ENCODE peak calls at places on chromosomes 4 and X, in five cellular contexts. T, Y, Z, P and B are unnamed samples.

GRCh38 chr4:74258949-74259348 is 49.3 kb upstream of the EPGN start:
- DNase-seq in Z (peak), P (no peak), Y (no peak), T (no peak), B (no peak)

GRCh38 chr4:152458801-152459302 is 77.0 kb downstream of the FBXW7 start:
- DNase-seq in P (no peak), Y (no peak), T (no peak), Z (no peak), B (no peak)

GRCh38 chr4:101464596-101464995 is 117.3 kb upstream of the PPP3CA start:
- DNase-seq in Z (no peak), Y (peak), P (no peak), T (no peak), B (no peak)

GRCh38 chr4:100076753-100077152 is 113.5 kb downstream of the DDIT4L start:
- DNase-seq in Z (no peak), T (no peak), Y (no peak), P (no peak), B (no peak)

GRCh38 chr4:4599886-4600285 is 58.0 kb upstream of the STX18 start:
- DNase-seq in P (peak), T (no peak), Y (peak), Z (no peak), B (no peak)

GRCh38 chr4:87353592-87353991 is 30.9 kb upstream of the HSD17B13 start:
- DNase-seq in Y (peak), P (no peak), T (peak), Z (peak), B (peak)

GRCh38 chrX:14032383-14032782 is 2.7 kb upstream of the GEMIN8 start:
- DNase-seq in P (peak), Y (peak), T (peak), Z (peak), B (peak)

GRCh38 chrX:72029473-72030411 is 102.0 kb downstream of the RTL5 start:
- DNase-seq in Z (no peak), P (no peak), Y (no peak), T (peak), B (peak)

GRCh38 chr4:81723044-81723884 is 251.6 kb upstream of the RASGEF1B start:
- DNase-seq in Z (no peak), Y (no peak), T (no peak), P (no peak), B (no peak)